ENCODE peak calls at places on chromosomes 3 and 15, in six cellular contexts. L is activated T-cell treated with anti-CD3 and anti-CD28 coated beads for 24 hours, E is ELF-1, G is GM03348, J is T-helper 2 cell, H is AG04450. W is an unnamed sample.

GRCh38 chr3:42071720-42072582 is 19.2 kb upstream of the TRAK1 start:
- DNase-seq in L (no peak), E (peak; percentile 78), G (peak; percentile 75), J (no peak), H (no peak), W (peak; percentile 44)

GRCh38 chr3:82384176-82384575 is 622.7 kb upstream of the GBE1 start:
- DNase-seq in L (no peak), E (no peak), G (no peak), J (no peak), H (no peak), W (no peak)

GRCh38 chr3:131535596-131535995 is 32.8 kb upstream of the MRPL3 start:
- DNase-seq in L (no peak), E (no peak), G (peak; percentile 14), J (no peak), H (no peak), W (no peak)

GRCh38 chr3:185089751-185090150 is 63.1 kb downstream of the C3orf70 start:
- DNase-seq in L (no peak), E (no peak), G (no peak), J (no peak), H (no peak), W (no peak)

GRCh38 chr15:62503451-62503850 is 338.4 kb upstream of the C2CD4B start:
- DNase-seq in L (no peak), E (no peak), G (peak; percentile 24), J (no peak), H (no peak), W (no peak)

GRCh38 chr3:95923496-95924210 is 890.7 kb upstream of the EPHA6 start:
- DNase-seq in L (no peak), E (peak; percentile 6), G (peak; percentile 82), J (no peak), H (peak; percentile 70), W (no peak)

GRCh38 chr15:41827290-41827879 is 507 bp upstream of the JMJD7 start:
- DNase-seq in L (no peak), E (peak; percentile 54), G (no peak), J (peak; percentile 28), H (no peak), W (peak; percentile 56)

GRCh38 chr3:136994772-136995516 is 37.2 kb downstream of the IL20RB start:
- DNase-seq in L (no peak), E (no peak), G (peak; percentile 90), J (no peak), H (no peak), W (no peak)